ENCODE peak calls at places on chromosome 2, in eight cellular contexts. E is left ventricle myocardium inferior, H is colonic mucosa, Z is cardiac fibroblast, N is OCI-LY7, F is RWPE2, P is HL-60, W is AG09309. A is an unnamed sample.

GRCh38 chr2:176098366-176099158 is 1.0 kb upstream of the HOXD12 start:
- DNase-seq in E (no peak), H (peak), Z (no peak), N (no peak), F (no peak), P (no peak), W (no peak), A (no peak)

GRCh38 chr2:5818947-5819346 is 126.8 kb downstream of the SOX11 start:
- DNase-seq in E (no peak), H (no peak), Z (no peak), N (no peak), F (no peak), P (no peak), W (no peak), A (no peak)

GRCh38 chr2:190682168-190682567 is 33.3 kb downstream of the NAB1 start:
- DNase-seq in E (no peak), H (no peak), Z (peak), N (no peak), F (no peak), P (no peak), W (no peak), A (no peak)

GRCh38 chr2:69304685-69305084 is 82.3 kb downstream of the GFPT1 start:
- DNase-seq in E (no peak), H (no peak), Z (no peak), N (no peak), F (no peak), P (no peak), W (no peak), A (no peak)

GRCh38 chr2:26521054-26521912 is 43.4 kb upstream of the OTOF start:
- DNase-seq in E (no peak), H (no peak), Z (peak), N (peak), F (peak), P (no peak), W (no peak), A (no peak)

GRCh38 chr2:113136828-113137775 is 9.7 kb downstream of the IL1RN start:
- DNase-seq in E (no peak), H (peak), Z (peak), N (peak), F (no peak), P (no peak), W (no peak), A (no peak)

GRCh38 chr2:37925063-37925897 is at the start of gene RMDN2:
- DNase-seq in E (peak), H (peak), Z (peak), N (peak), F (peak), P (peak), W (peak), A (peak)

GRCh38 chr2:180015951-180016709 is 9.0 kb upstream of the CWC22 start:
- DNase-seq in E (no peak), H (no peak), Z (peak), N (no peak), F (no peak), P (no peak), W (peak), A (peak)

GRCh38 chr2:69637923-69638322 is 5.6 kb downstream of the AAK1 start:
- DNase-seq in E (no peak), H (no peak), Z (no peak), N (no peak), F (no peak), P (no peak), W (no peak), A (no peak)

GRCh38 chr2:203453858-203454451 is 81.1 kb downstream of the RAPH1 start:
- DNase-seq in E (no peak), H (peak), Z (peak), N (peak), F (no peak), P (peak), W (no peak), A (no peak)

GRCh38 chr2:105038383-105039061 is 653 bp downstream of the MRPS9 start:
- DNase-seq in E (no peak), H (peak), Z (no peak), N (no peak), F (no peak), P (no peak), W (no peak), A (no peak)
- H3K4me3 ChIP-seq in E (peak), H (peak), Z (peak), N (peak), F (peak), P (peak), W (peak), A (peak)

GRCh38 chr2:40230717-40231300 is 221.1 kb downstream of the SLC8A1 start:
- DNase-seq in E (no peak), H (no peak), Z (peak), N (peak), F (no peak), P (no peak), W (no peak), A (no peak)
- TF ChIP-seq CTCF in E (no peak), H (no peak), Z (no peak), N (peak), F (no peak), P (no peak), W (peak), A (peak)

DNA sequence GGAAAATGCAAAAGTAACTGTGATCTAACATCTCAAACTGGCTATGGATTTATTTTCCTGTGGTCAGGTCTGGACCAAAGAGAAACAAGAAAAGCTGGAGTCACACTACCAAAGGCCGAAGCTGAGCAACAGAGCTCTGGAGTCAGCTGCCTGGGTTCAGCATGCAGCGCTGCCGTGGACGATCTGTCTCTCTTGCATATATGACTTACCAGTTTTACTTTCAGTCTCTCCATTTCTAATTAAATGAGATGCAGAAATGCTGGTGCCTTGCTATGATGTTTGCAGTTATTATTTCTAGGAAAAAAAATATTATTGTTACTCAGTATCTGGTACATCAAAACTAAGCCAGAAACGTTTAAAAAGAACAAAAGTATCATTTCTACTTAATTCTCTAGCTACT is 813.2 kb downstream of the RNF144A start:
- DNase-seq in E (no peak), H (no peak), Z (no peak), N (no peak), F (no peak), P (no peak), W (no peak), A (no peak)
- H3K4me3 ChIP-seq in E (no peak), H (no peak), Z (no peak), N (no peak), F (no peak), P (no peak), W (no peak), A (no peak)

DNA sequence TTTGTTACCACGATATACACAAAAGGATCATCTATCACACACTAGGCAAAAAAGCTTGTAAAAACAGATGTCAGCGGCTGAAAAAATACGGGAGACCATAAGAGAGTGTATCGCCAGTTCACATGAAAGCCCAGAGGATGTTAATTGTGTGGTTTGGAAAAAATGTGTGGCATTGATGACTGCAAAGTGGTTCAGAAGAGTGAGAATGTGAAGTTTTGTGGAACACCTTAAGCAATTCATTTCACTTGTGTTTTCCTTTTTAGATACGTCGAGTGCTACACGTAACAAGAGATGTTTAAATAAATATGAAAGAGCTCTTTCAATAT is 61.7 kb upstream of the DAPL1 start:
- DNase-seq in E (no peak), H (no peak), Z (no peak), N (no peak), F (no peak), P (no peak), W (no peak), A (no peak)
- TF ChIP-seq CTCF in E (no peak), H (no peak), Z (no peak), N (no peak), F (no peak), P (no peak), W (no peak), A (no peak)

GRCh38 chr2:23522726-23523410 is 137.9 kb downstream of the KLHL29 start:
- DNase-seq in E (no peak), H (no peak), Z (no peak), N (no peak), F (no peak), P (no peak), W (no peak), A (no peak)

GRCh38 chr2:23518481-23519333 is 133.7 kb downstream of the KLHL29 start:
- DNase-seq in E (no peak), H (no peak), Z (no peak), N (no peak), F (no peak), P (no peak), W (no peak), A (no peak)

GRCh38 chr2:23519334-23519651 is 134.3 kb downstream of the KLHL29 start:
- DNase-seq in E (no peak), H (no peak), Z (no peak), N (no peak), F (no peak), P (no peak), W (no peak), A (no peak)

GRCh38 chr2:23520256-23520655 is 135.3 kb downstream of the KLHL29 start:
- DNase-seq in E (no peak), H (no peak), Z (no peak), N (no peak), F (no peak), P (no peak), W (no peak), A (no peak)

GRCh38 chr2:23521060-23521459 is 136.1 kb downstream of the KLHL29 start:
- DNase-seq in E (no peak), H (no peak), Z (no peak), N (no peak), F (no peak), P (no peak), W (no peak), A (no peak)
- H3K4me3 ChIP-seq in E (no peak), H (no peak), Z (no peak), N (no peak), F (no peak), P (no peak), W (no peak), A (no peak)

GRCh38 chr2:237575869-237576862 is 9.8 kb downstream of the PRLH start:
- DNase-seq in E (no peak), H (no peak), Z (no peak), N (no peak), F (no peak), P (no peak), W (no peak), A (no peak)

GRCh38 chr2:237573721-237574415 is 7.5 kb downstream of the PRLH start:
- DNase-seq in E (no peak), H (no peak), Z (no peak), N (no peak), F (peak), P (no peak), W (no peak), A (no peak)

GRCh38 chr2:237574467-237574866 is 8.1 kb downstream of the PRLH start:
- DNase-seq in E (no peak), H (no peak), Z (no peak), N (no peak), F (no peak), P (no peak), W (no peak), A (no peak)

GRCh38 chr2:237576974-237577373 is 10.6 kb downstream of the PRLH start:
- DNase-seq in E (no peak), H (no peak), Z (no peak), N (no peak), F (no peak), P (no peak), W (no peak), A (no peak)

GRCh38 chr2:237574894-237575868 is 8.8 kb downstream of the PRLH start:
- DNase-seq in E (peak), H (peak), Z (peak), N (no peak), F (no peak), P (no peak), W (no peak), A (no peak)
- TF ChIP-seq CTCF in E (no peak), H (no peak), Z (no peak), N (no peak), F (peak), P (no peak), W (no peak), A (no peak)

GRCh38 chr2:232466221-232466620 is 10.3 kb downstream of the ALPI start:
- DNase-seq in E (no peak), H (no peak), Z (no peak), N (peak), F (no peak), P (no peak), W (no peak), A (no peak)

GRCh38 chr2:232463701-232464533 is 8.0 kb downstream of the ALPI start:
- DNase-seq in E (no peak), H (no peak), Z (no peak), N (no peak), F (no peak), P (no peak), W (no peak), A (no peak)

GRCh38 chr2:232464534-232464865 is 8.5 kb downstream of the ALPI start:
- DNase-seq in E (no peak), H (no peak), Z (no peak), N (no peak), F (no peak), P (no peak), W (no peak), A (no peak)

GRCh38 chr2:232460171-232460570 is 4.2 kb downstream of the ALPI start:
- DNase-seq in E (no peak), H (no peak), Z (no peak), N (no peak), F (no peak), P (no peak), W (no peak), A (no peak)

GRCh38 chr2:232465061-232465460 is 9.1 kb downstream of the ALPI start:
- DNase-seq in E (no peak), H (no peak), Z (no peak), N (no peak), F (no peak), P (no peak), W (no peak), A (no peak)
- H3K4me3 ChIP-seq in E (no peak), H (no peak), Z (no peak), N (no peak), F (no peak), P (no peak), W (no peak), A (no peak)

DNA sequence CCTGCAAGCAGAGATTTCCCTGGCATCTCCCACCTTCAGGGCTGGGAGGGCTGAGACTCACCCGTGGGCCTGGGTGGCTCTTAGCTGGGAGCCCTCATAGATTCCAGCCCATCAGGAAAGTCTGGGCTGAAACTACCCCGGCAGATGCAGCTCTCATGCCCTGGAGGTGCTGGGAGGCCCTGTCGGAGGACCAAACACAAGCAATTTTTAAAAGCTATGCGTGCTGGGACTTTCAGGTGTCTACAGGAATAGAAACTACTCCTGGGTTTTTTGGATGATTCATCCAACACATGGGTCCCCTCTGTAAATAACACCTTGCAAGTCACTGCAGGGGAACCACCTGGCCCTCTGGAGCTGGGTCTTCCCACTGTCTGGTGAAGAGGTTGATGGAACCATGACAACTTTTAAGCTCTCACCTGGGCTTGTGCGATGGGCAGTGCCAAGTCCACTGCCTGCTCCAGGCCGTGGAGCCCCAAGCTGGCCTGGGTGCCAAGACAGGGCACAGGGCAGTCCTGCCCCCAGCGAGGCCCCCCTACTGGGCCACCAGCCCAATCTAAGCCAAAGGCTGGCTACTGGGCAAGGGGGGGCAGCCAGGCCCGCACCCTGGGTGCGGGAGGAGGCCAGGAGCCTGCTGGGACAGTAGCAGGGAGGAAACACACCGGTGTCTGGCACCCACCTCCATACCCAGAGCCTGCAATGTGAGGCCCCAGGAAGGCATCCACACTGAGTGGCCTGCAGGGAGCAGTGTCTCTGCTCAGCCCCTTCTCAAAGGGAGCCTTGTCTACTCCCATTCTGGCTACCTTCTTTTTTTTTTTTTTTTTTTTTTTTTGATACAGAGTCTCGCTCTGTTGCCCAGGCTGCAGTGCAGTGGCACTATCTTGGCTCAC is 1.1 kb upstream of the GPR55 start:
- DNase-seq in E (no peak), H (no peak), Z (no peak), N (no peak), F (no peak), P (no peak), W (no peak), A (no peak)
- TF ChIP-seq CTCF in E (no peak), H (no peak), Z (no peak), N (no peak), F (no peak), P (no peak), W (peak), A (peak)

DNA sequence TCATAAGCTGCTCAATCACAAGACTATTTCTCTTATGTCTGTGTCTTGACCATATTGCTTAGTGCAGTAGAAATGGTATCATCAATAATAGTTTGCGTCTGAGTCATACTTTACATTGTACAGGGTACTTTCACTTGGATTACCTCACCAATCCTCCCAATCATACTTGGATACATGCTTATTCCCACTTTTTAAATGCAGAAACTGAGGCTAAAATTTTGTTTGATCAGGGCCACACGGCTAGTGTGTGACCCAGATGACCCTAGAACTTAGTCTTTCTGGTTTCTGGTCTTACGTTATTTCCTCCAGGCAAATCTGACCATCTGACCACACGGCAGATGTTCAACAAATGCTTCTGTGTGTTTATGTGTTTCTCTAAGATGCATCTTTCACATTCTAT is 23.8 kb upstream of the CCL20 start:
- DNase-seq in E (no peak), H (no peak), Z (no peak), N (no peak), F (no peak), P (no peak), W (no peak), A (no peak)
- H3K4me3 ChIP-seq in E (no peak), H (no peak), Z (no peak), N (no peak), F (no peak), P (no peak), W (no peak), A (no peak)

GRCh38 chr2:140027320-140027719 is 1247.1 kb upstream of the NXPH2 start:
- DNase-seq in E (no peak), H (no peak), Z (no peak), N (no peak), F (no peak), P (no peak), W (no peak), A (no peak)
- TF ChIP-seq CTCF in E (no peak), H (no peak), Z (no peak), N (no peak), F (no peak), P (no peak), W (no peak), A (no peak)

A was measured in retinal pigment epithelial cell.